ENCODE peak calls at places on chromosomes 7 and 10, in six cellular contexts. D is endothelial cell of umbilical vein; P is aorta; C is psoas muscle; H is CD8-positive, alpha-beta memory T cell; B is tibial nerve. W is an unnamed sample.

GRCh38 chr7:56062382-56062781 is 1.7 kb upstream of the SUMF2 start:
- DNase-seq in D (peak; percentile 77), P (no peak), C (no peak), H (no peak), B (no peak), W (no peak)

GRCh38 chr10:99981581-99982199 is 28.1 kb downstream of the DNMBP start:
- DNase-seq in D (no peak), P (no peak), C (no peak), H (no peak), B (no peak), W (no peak)

GRCh38 chr7:129205987-129206785 is 17.8 kb downstream of the SMO start:
- DNase-seq in D (no peak), P (no peak), C (no peak), H (no peak), B (no peak), W (no peak)

GRCh38 chr10:98314577-98315284 is 46.7 kb upstream of the LOXL4 start:
- DNase-seq in D (no peak), P (peak; percentile 69), C (peak; percentile 81), H (no peak), B (peak; percentile 20), W (peak; percentile 54)

GRCh38 chr7:135193615-135194081 is 17.7 kb downstream of the WDR91 start:
- DNase-seq in D (no peak), P (no peak), C (no peak), H (no peak), B (no peak), W (no peak)

GRCh38 chr7:107643407-107643806 is 17.2 kb upstream of the SLC26A4 start:
- DNase-seq in D (no peak), P (no peak), C (no peak), H (no peak), B (no peak), W (no peak)

GRCh38 chr7:80749270-80749669 is 110.8 kb downstream of the CD36 start:
- DNase-seq in D (peak; percentile 45), P (no peak), C (no peak), H (no peak), B (no peak), W (no peak)

GRCh38 chr7:122532406-122533269 is 166.3 kb downstream of the RNF133 start:
- DNase-seq in D (peak; percentile 31), P (no peak), C (no peak), H (no peak), B (no peak), W (no peak)

GRCh38 chr7:44220732-44221131 is 20.0 kb downstream of the YKT6 start:
- DNase-seq in D (no peak), P (peak; percentile 33), C (peak; percentile 48), H (peak; percentile 26), B (no peak), W (peak; percentile 55)

GRCh38 chr7:128121731-128122576 is 90.7 kb upstream of the LRRC4 start:
- DNase-seq in D (no peak), P (no peak), C (peak; percentile 74), H (no peak), B (no peak), W (peak; percentile 86)

GRCh38 chr10:75246506-75246905 is 10.7 kb upstream of the COMTD1 start:
- DNase-seq in D (no peak), P (no peak), C (no peak), H (no peak), B (no peak), W (no peak)

GRCh38 chr10:107653832-107654287 is 489.4 kb upstream of the SORCS1 start:
- DNase-seq in D (no peak), P (no peak), C (no peak), H (no peak), B (no peak), W (no peak)

GRCh38 chr10:91194497-91195179 is 25.8 kb upstream of the PCGF5 start:
- DNase-seq in D (no peak), P (no peak), C (no peak), H (no peak), B (no peak), W (no peak)

GRCh38 chr10:89301231-89301630 is 615 bp upstream of the IFIT2 start:
- DNase-seq in D (peak; percentile 46), P (peak; percentile 48), C (no peak), H (no peak), B (no peak), W (no peak)

GRCh38 chr10:12214763-12215218 is 18.8 kb downstream of the CDC123 start:
- DNase-seq in D (peak; percentile 65), P (no peak), C (no peak), H (no peak), B (no peak), W (no peak)

GRCh38 chr10:17368708-17369272 is 85.6 kb downstream of the ST8SIA6 start:
- DNase-seq in D (no peak), P (no peak), C (no peak), H (no peak), B (no peak), W (no peak)

GRCh38 chr10:89158446-89158845 is 48.7 kb downstream of the CH25H start:
- DNase-seq in D (no peak), P (no peak), C (no peak), H (no peak), B (no peak), W (no peak)

GRCh38 chr10:72719941-72720592 is 28.1 kb downstream of the MCU start:
- DNase-seq in D (no peak), P (no peak), C (no peak), H (no peak), B (no peak), W (no peak)

GRCh38 chr10:14225374-14225773 is 105.3 kb downstream of the FRMD4A start:
- DNase-seq in D (no peak), P (no peak), C (no peak), H (no peak), B (no peak), W (no peak)

GRCh38 chr10:63591600-63592379 is 70.6 kb downstream of the REEP3 start:
- DNase-seq in D (no peak), P (no peak), C (no peak), H (no peak), B (no peak), W (no peak)

GRCh38 chr7:151459726-151460473 is 20.0 kb upstream of the CRYGN start:
- DNase-seq in D (peak; percentile 86), P (peak; percentile 85), C (peak; percentile 90), H (no peak), B (peak; percentile 75), W (no peak)

GRCh38 chr10:115093776-115094361 is 704 bp downstream of the ATRNL1 start:
- DNase-seq in D (no peak), P (no peak), C (peak; percentile 48), H (no peak), B (no peak), W (no peak)

GRCh38 chr10:119343001-119343601 is 135.7 kb downstream of the GRK5 start:
- DNase-seq in D (no peak), P (no peak), C (peak; percentile 54), H (peak; percentile 29), B (no peak), W (no peak)

DNA sequence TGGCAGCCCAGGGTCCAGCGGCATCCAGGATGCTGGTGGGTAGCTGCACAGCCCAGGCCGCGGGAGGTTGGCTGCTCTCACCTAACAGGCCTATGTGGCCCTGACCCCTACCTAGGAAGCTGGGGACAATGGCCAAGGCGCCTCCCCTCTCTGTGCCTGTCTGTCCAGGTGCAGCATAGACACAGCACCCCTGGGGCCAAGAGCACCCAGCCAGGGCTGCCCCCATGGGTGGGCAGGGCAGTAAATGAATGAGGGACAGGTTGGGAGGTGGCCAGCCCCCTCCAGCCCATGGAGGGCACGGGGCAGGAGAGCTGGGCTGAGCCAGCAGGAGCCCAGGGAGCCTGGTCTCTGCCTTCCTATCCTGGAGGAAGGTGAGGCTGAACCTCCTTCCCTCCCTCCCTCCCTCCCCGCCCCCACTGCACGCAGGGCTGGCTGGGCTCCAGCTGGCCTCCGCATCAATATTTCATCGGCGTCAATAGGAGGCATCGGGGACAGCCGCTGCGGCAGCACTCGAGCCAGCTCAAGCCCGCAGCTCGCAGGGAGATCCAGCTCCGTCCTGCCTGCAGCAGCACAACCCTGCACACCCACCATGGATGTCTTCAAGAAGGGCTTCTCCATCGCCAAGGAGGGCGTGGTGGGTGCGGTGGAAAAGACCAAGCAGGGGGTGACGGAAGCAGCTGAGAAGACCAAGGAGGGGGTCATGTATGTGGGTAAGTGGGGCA is at the start of gene SNCG:
- DNase-seq in D (peak; percentile 68), P (peak; percentile 68), C (peak; percentile 68), H (peak; percentile 42), B (no peak), W (no peak)
- H3K4me3 ChIP-seq in D (peak within 1 kb of the TSS; percentile 32), P (no peak within 1 kb of the TSS), C (peak within 1 kb of the TSS; percentile 59), H (no peak within 1 kb of the TSS), B (peak within 1 kb of the TSS; percentile 15), W (no peak within 1 kb of the TSS)

GRCh38 chr10:1403508-1404230 is 333.7 kb downstream of the ADARB2 start:
- DNase-seq in D (no peak), P (no peak), C (no peak), H (no peak), B (no peak), W (no peak)
- H3K4me1 ChIP-seq in D (no peaks in the 10 kb centered on the region), P (no peaks in the 10 kb centered on the region), C (no peaks in the 10 kb centered on the region), H (no peaks in the 10 kb centered on the region), B (no peaks in the 10 kb centered on the region), W (no peaks in the 10 kb centered on the region)

DNA sequence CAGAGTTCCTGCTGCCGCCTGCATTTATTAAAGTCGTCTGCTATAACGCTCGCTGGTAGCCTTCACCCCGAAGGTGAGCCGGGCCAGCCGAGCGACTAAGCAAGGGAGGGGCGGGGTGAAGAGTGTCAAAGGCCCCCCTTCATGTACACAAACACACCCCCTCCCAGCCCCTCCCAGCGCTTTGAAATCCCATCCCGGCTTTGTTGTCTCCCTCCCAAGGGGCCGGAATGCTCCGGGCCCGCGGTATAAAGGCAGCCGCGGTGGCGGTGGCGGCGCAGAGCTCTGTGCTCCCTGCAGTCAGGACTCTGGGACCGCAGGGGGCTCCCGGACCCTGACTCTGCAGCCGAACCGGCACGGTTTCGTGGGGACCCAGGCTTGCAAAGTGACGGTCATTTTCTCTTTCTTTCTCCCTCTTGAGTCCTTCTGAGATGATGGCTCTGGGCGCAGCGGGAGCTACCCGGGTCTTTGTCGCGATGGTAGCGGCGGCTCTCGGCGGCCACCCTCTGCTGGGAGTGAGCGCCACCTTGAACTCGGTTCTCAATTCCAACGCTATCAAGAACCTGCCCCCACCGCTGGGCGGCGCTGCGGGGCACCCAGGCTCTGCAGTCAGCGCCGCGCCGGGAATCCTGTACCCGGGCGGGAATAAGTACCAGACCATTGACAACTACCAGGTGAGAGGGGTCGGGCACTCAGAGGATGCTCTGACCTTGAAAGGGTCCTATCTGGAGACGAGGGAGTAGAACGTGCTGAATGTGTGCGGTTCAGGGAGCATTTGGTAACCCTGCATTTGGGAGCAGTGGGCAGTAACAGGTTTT is at the start of gene DKK1:
- DNase-seq in D (peak; percentile 89), P (peak; percentile 60), C (peak; percentile 78), H (no peak), B (peak; percentile 45), W (peak; percentile 60)
- H3K4me3 ChIP-seq in D (peak within 1 kb of the TSS; percentile 90), P (peak within 1 kb of the TSS; percentile 45), C (peak within 1 kb of the TSS; percentile 74), H (no peak within 1 kb of the TSS), B (peak within 1 kb of the TSS; percentile 10), W (peak within 1 kb of the TSS; percentile 42)

GRCh38 chr10:3972460-3973366 is 187.7 kb upstream of the KLF6 start:
- DNase-seq in D (peak; percentile 55), P (no peak), C (no peak), H (peak; percentile 55), B (no peak), W (no peak)

GRCh38 chr10:3976718-3977117 is 191.7 kb upstream of the KLF6 start:
- DNase-seq in D (no peak), P (no peak), C (no peak), H (no peak), B (no peak), W (no peak)

GRCh38 chr10:3976171-3976570 is 191.2 kb upstream of the KLF6 start:
- DNase-seq in D (no peak), P (no peak), C (no peak), H (no peak), B (no peak), W (no peak)

GRCh38 chr10:3977761-3978160 is 192.8 kb upstream of the KLF6 start:
- DNase-seq in D (no peak), P (no peak), C (no peak), H (no peak), B (no peak), W (no peak)

GRCh38 chr10:3975016-3975415 is 190.0 kb upstream of the KLF6 start:
- DNase-seq in D (no peak), P (no peak), C (no peak), H (peak; percentile 41), B (no peak), W (no peak)
- H3K4me1 ChIP-seq in D (peaks cover 6% of the 10 kb centered on the region), P (peaks cover 3% of the 10 kb centered on the region), C (no peaks in the 10 kb centered on the region), H (peaks cover 81% of the 10 kb centered on the region), B (peaks cover 7% of the 10 kb centered on the region), W (peaks cover 7% of the 10 kb centered on the region)

W was measured in left lung.